ENCODE peak calls at places on chromosomes 1 and 21, in seven cellular contexts. One of them, this sample, is unnamed.

GRCh38 chr1:115506523-115507255 is 135.1 kb upstream of the VANGL1 start:
- DNase-seq in neural crest cell: no peak
- DNase-seq in vagina: no peak
- DNase-seq in AG10803: no peak
- DNase-seq in progenitor cell of endocrine pancreas: no peak
- DNase-seq in PC-3: peak
- DNase-seq in kidney: no peak
- DNase-seq in this sample: no peak

GRCh38 chr1:17193222-17194132 is 11.5 kb upstream of the PADI1 start:
- DNase-seq in PC-3: no peak
- DNase-seq in AG10803: no peak
- DNase-seq in neural crest cell: no peak
- DNase-seq in kidney: peak
- DNase-seq in vagina: peak
- DNase-seq in progenitor cell of endocrine pancreas: no peak
- DNase-seq in this sample: peak

GRCh38 chr1:183537405-183537804 is 52.9 kb downstream of the NCF2 start:
- DNase-seq in progenitor cell of endocrine pancreas: no peak
- DNase-seq in PC-3: peak
- DNase-seq in vagina: no peak
- DNase-seq in kidney: no peak
- DNase-seq in AG10803: no peak
- DNase-seq in neural crest cell: no peak
- DNase-seq in this sample: no peak

GRCh38 chr1:50305808-50306207 is 117.4 kb downstream of the DMRTA2 start:
- DNase-seq in vagina: no peak
- DNase-seq in progenitor cell of endocrine pancreas: no peak
- DNase-seq in PC-3: no peak
- DNase-seq in neural crest cell: no peak
- DNase-seq in AG10803: no peak
- DNase-seq in kidney: no peak
- DNase-seq in this sample: no peak

GRCh38 chr1:70384542-70384941 is 26.5 kb upstream of the CTH start:
- DNase-seq in neural crest cell: no peak
- DNase-seq in PC-3: no peak
- DNase-seq in vagina: no peak
- DNase-seq in kidney: no peak
- DNase-seq in progenitor cell of endocrine pancreas: no peak
- DNase-seq in AG10803: no peak
- DNase-seq in this sample: no peak

GRCh38 chr1:218642033-218642954 is 297.2 kb downstream of the TGFB2 start:
- DNase-seq in vagina: no peak
- DNase-seq in progenitor cell of endocrine pancreas: no peak
- DNase-seq in kidney: no peak
- DNase-seq in AG10803: peak
- DNase-seq in PC-3: no peak
- DNase-seq in neural crest cell: no peak
- DNase-seq in this sample: no peak

GRCh38 chr1:24086466-24086865 is 25.5 kb downstream of the MYOM3 start:
- DNase-seq in kidney: peak
- DNase-seq in vagina: no peak
- DNase-seq in PC-3: no peak
- DNase-seq in progenitor cell of endocrine pancreas: no peak
- DNase-seq in neural crest cell: no peak
- DNase-seq in AG10803: no peak
- DNase-seq in this sample: no peak

GRCh38 chr1:67618285-67619018 is 66.5 kb upstream of the GADD45A start:
- DNase-seq in vagina: no peak
- DNase-seq in progenitor cell of endocrine pancreas: no peak
- DNase-seq in PC-3: peak
- DNase-seq in AG10803: peak
- DNase-seq in kidney: peak
- DNase-seq in neural crest cell: no peak
- DNase-seq in this sample: peak

GRCh38 chr1:108617008-108617723 is 43.7 kb downstream of the HENMT1 start:
- DNase-seq in kidney: no peak
- DNase-seq in progenitor cell of endocrine pancreas: no peak
- DNase-seq in vagina: no peak
- DNase-seq in PC-3: no peak
- DNase-seq in AG10803: no peak
- DNase-seq in neural crest cell: no peak
- DNase-seq in this sample: no peak

GRCh38 chr1:29050141-29050540 is 73.6 kb downstream of the TMEM200B start:
- DNase-seq in progenitor cell of endocrine pancreas: no peak
- DNase-seq in vagina: no peak
- DNase-seq in PC-3: no peak
- DNase-seq in AG10803: peak
- DNase-seq in neural crest cell: no peak
- DNase-seq in kidney: no peak
- DNase-seq in this sample: no peak

GRCh38 chr1:91583326-91583755 is 82.7 kb downstream of the CDC7 start:
- DNase-seq in AG10803: peak
- DNase-seq in vagina: no peak
- DNase-seq in neural crest cell: no peak
- DNase-seq in PC-3: peak
- DNase-seq in progenitor cell of endocrine pancreas: no peak
- DNase-seq in kidney: no peak
- DNase-seq in this sample: no peak

GRCh38 chr1:193666485-193667083 is 480.2 kb upstream of the B3GALT2 start:
- DNase-seq in progenitor cell of endocrine pancreas: no peak
- DNase-seq in neural crest cell: no peak
- DNase-seq in kidney: no peak
- DNase-seq in AG10803: no peak
- DNase-seq in PC-3: no peak
- DNase-seq in vagina: no peak
- DNase-seq in this sample: no peak

GRCh38 chr1:227946624-227947424 is 908 bp downstream of the WNT9A start:
- DNase-seq in vagina: no peak
- DNase-seq in neural crest cell: peak
- DNase-seq in progenitor cell of endocrine pancreas: peak
- DNase-seq in PC-3: peak
- DNase-seq in kidney: peak
- DNase-seq in AG10803: peak
- DNase-seq in this sample: no peak

GRCh38 chr1:21139601-21140000 is 37.1 kb downstream of the EIF4G3 start:
- DNase-seq in neural crest cell: no peak
- DNase-seq in progenitor cell of endocrine pancreas: no peak
- DNase-seq in kidney: no peak
- DNase-seq in AG10803: no peak
- DNase-seq in vagina: no peak
- DNase-seq in PC-3: no peak
- DNase-seq in this sample: no peak

GRCh38 chr1:234990328-234990675 is 138.3 kb downstream of the TOMM20 start:
- DNase-seq in neural crest cell: no peak
- DNase-seq in progenitor cell of endocrine pancreas: no peak
- DNase-seq in AG10803: no peak
- DNase-seq in vagina: no peak
- DNase-seq in PC-3: no peak
- DNase-seq in kidney: no peak
- DNase-seq in this sample: no peak

GRCh38 chr1:15765495-15766194 is 7.0 kb downstream of the FBLIM1 start:
- DNase-seq in PC-3: peak
- DNase-seq in kidney: no peak
- DNase-seq in vagina: peak
- DNase-seq in neural crest cell: no peak
- DNase-seq in AG10803: peak
- DNase-seq in progenitor cell of endocrine pancreas: no peak
- DNase-seq in this sample: no peak

GRCh38 chr1:210764536-210764935 is 369.4 kb downstream of the KCNH1 start:
- DNase-seq in PC-3: no peak
- DNase-seq in kidney: no peak
- DNase-seq in AG10803: peak
- DNase-seq in vagina: no peak
- DNase-seq in progenitor cell of endocrine pancreas: no peak
- DNase-seq in neural crest cell: no peak
- DNase-seq in this sample: no peak

GRCh38 chr1:154943649-154944421 is 7.3 kb upstream of the PMVK start:
- DNase-seq in progenitor cell of endocrine pancreas: no peak
- DNase-seq in neural crest cell: peak
- DNase-seq in AG10803: peak
- DNase-seq in vagina: no peak
- DNase-seq in PC-3: peak
- DNase-seq in kidney: no peak
- DNase-seq in this sample: no peak

GRCh38 chr1:217333939-217334338 is 297.0 kb downstream of the GPATCH2 start:
- DNase-seq in progenitor cell of endocrine pancreas: no peak
- DNase-seq in PC-3: peak
- DNase-seq in vagina: no peak
- DNase-seq in kidney: no peak
- DNase-seq in neural crest cell: peak
- DNase-seq in AG10803: peak
- DNase-seq in this sample: no peak
- TF ChIP-seq CTCF in progenitor cell of endocrine pancreas: peak
- TF ChIP-seq CTCF in PC-3: peak
- TF ChIP-seq CTCF in vagina: no peak
- TF ChIP-seq CTCF in kidney: peak
- TF ChIP-seq CTCF in neural crest cell: peak
- TF ChIP-seq CTCF in AG10803: peak
- TF ChIP-seq CTCF in this sample: no peak

GRCh38 chr1:93735722-93736121 is 54.1 kb upstream of the BCAR3 start:
- DNase-seq in vagina: no peak
- DNase-seq in PC-3: peak
- DNase-seq in progenitor cell of endocrine pancreas: no peak
- DNase-seq in AG10803: peak
- DNase-seq in neural crest cell: no peak
- DNase-seq in kidney: no peak
- DNase-seq in this sample: no peak
- TF ChIP-seq CTCF in vagina: no peak
- TF ChIP-seq CTCF in PC-3: no peak
- TF ChIP-seq CTCF in progenitor cell of endocrine pancreas: no peak
- TF ChIP-seq CTCF in AG10803: peak
- TF ChIP-seq CTCF in neural crest cell: no peak
- TF ChIP-seq CTCF in kidney: no peak
- TF ChIP-seq CTCF in this sample: no peak

GRCh38 chr1:159196543-159196942 is 8.1 kb upstream of the ACKR1 start:
- DNase-seq in neural crest cell: no peak
- DNase-seq in PC-3: peak
- DNase-seq in AG10803: no peak
- DNase-seq in progenitor cell of endocrine pancreas: no peak
- DNase-seq in kidney: no peak
- DNase-seq in vagina: no peak
- DNase-seq in this sample: no peak
- TF ChIP-seq CTCF in neural crest cell: peak
- TF ChIP-seq CTCF in PC-3: peak
- TF ChIP-seq CTCF in AG10803: peak
- TF ChIP-seq CTCF in progenitor cell of endocrine pancreas: peak
- TF ChIP-seq CTCF in kidney: no peak
- TF ChIP-seq CTCF in vagina: no peak
- TF ChIP-seq CTCF in this sample: no peak

GRCh38 chr1:48027533-48027835 is 30.3 kb upstream of the TRABD2B start:
- DNase-seq in neural crest cell: no peak
- DNase-seq in vagina: no peak
- DNase-seq in AG10803: no peak
- DNase-seq in kidney: no peak
- DNase-seq in progenitor cell of endocrine pancreas: no peak
- DNase-seq in PC-3: no peak
- DNase-seq in this sample: no peak
- TF ChIP-seq CTCF in neural crest cell: no peak
- TF ChIP-seq CTCF in vagina: no peak
- TF ChIP-seq CTCF in AG10803: no peak
- TF ChIP-seq CTCF in kidney: no peak
- TF ChIP-seq CTCF in progenitor cell of endocrine pancreas: no peak
- TF ChIP-seq CTCF in PC-3: no peak
- TF ChIP-seq CTCF in this sample: no peak

GRCh38 chr1:56414728-56415224 is 164.6 kb downstream of the PLPP3 start:
- DNase-seq in progenitor cell of endocrine pancreas: no peak
- DNase-seq in PC-3: peak
- DNase-seq in AG10803: no peak
- DNase-seq in vagina: no peak
- DNase-seq in neural crest cell: no peak
- DNase-seq in kidney: no peak
- DNase-seq in this sample: no peak
- TF ChIP-seq CTCF in progenitor cell of endocrine pancreas: no peak
- TF ChIP-seq CTCF in PC-3: no peak
- TF ChIP-seq CTCF in AG10803: no peak
- TF ChIP-seq CTCF in vagina: no peak
- TF ChIP-seq CTCF in neural crest cell: no peak
- TF ChIP-seq CTCF in kidney: no peak
- TF ChIP-seq CTCF in this sample: no peak

GRCh38 chr1:233172201-233172600 is 123.3 kb downstream of the PCNX2 start:
- DNase-seq in AG10803: peak
- DNase-seq in progenitor cell of endocrine pancreas: no peak
- DNase-seq in neural crest cell: no peak
- DNase-seq in kidney: no peak
- DNase-seq in vagina: no peak
- DNase-seq in PC-3: peak
- DNase-seq in this sample: no peak
- TF ChIP-seq CTCF in AG10803: peak
- TF ChIP-seq CTCF in progenitor cell of endocrine pancreas: no peak
- TF ChIP-seq CTCF in neural crest cell: peak
- TF ChIP-seq CTCF in kidney: no peak
- TF ChIP-seq CTCF in vagina: no peak
- TF ChIP-seq CTCF in PC-3: peak
- TF ChIP-seq CTCF in this sample: no peak

DNA sequence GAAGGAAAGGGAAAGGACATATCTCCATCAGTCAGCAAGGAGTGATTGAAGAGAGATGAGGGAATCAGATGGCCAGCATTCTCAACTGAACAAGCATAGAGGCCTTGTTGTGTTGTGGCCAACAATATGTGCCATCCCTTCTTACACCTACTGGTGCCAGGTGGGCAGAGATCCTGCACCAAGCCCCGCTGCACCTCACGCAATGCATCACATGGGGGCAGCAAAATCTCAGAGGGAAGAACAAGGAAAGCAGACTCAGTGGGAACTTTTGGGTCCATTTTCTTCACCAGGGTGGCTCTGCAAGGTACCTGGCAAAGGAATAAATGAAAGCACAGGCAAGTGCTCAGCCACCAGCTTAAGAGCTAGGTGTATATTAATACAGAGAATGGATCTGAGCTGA is 33.2 kb downstream of the HSD3B2 start:
- DNase-seq in progenitor cell of endocrine pancreas: no peak
- DNase-seq in PC-3: peak
- DNase-seq in AG10803: no peak
- DNase-seq in vagina: no peak
- DNase-seq in neural crest cell: no peak
- DNase-seq in kidney: no peak
- DNase-seq in this sample: no peak
- TF ChIP-seq CTCF in progenitor cell of endocrine pancreas: no peak
- TF ChIP-seq CTCF in PC-3: peak
- TF ChIP-seq CTCF in AG10803: no peak
- TF ChIP-seq CTCF in vagina: no peak
- TF ChIP-seq CTCF in neural crest cell: no peak
- TF ChIP-seq CTCF in kidney: no peak
- TF ChIP-seq CTCF in this sample: no peak

GRCh38 chr21:14259669-14260458 is 43.9 kb downstream of the RBM11 start:
- DNase-seq in AG10803: peak
- DNase-seq in neural crest cell: no peak
- DNase-seq in progenitor cell of endocrine pancreas: no peak
- DNase-seq in PC-3: peak
- DNase-seq in kidney: no peak
- DNase-seq in vagina: no peak
- DNase-seq in this sample: no peak
- TF ChIP-seq CTCF in AG10803: peak
- TF ChIP-seq CTCF in neural crest cell: peak
- TF ChIP-seq CTCF in progenitor cell of endocrine pancreas: peak
- TF ChIP-seq CTCF in PC-3: peak
- TF ChIP-seq CTCF in kidney: peak
- TF ChIP-seq CTCF in vagina: peak
- TF ChIP-seq CTCF in this sample: no peak

DNA sequence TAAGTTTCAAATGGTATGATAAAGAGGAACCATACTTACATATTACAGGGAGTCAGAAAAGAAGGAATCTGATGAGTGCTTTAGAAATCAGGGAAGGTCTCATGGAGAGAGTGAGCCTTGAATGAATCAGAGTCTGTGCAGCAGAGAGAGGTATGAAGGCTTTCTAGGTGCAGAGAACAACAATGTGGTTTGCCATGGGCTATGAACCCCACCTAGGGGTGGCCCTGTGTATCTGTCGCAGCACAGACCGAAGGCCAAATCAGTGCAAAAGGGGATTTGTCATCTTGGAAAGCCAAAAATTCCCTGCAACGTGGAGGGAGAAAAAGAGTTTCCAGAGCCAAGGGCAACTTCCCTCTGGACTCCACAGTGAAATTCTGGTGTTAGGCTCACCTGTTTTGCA is 3.5 kb downstream of the PAPPA2 start:
- DNase-seq in AG10803: no peak
- DNase-seq in neural crest cell: no peak
- DNase-seq in kidney: no peak
- DNase-seq in PC-3: peak
- DNase-seq in progenitor cell of endocrine pancreas: no peak
- DNase-seq in vagina: no peak
- DNase-seq in this sample: no peak
- TF ChIP-seq CTCF in AG10803: peak
- TF ChIP-seq CTCF in neural crest cell: peak
- TF ChIP-seq CTCF in kidney: peak
- TF ChIP-seq CTCF in PC-3: peak
- TF ChIP-seq CTCF in progenitor cell of endocrine pancreas: peak
- TF ChIP-seq CTCF in vagina: no peak
- TF ChIP-seq CTCF in this sample: no peak